ENCODE peak calls at places on chromosome 14, in four cellular contexts. V, P, S and W are unnamed samples.

GRCh38 chr14:96249016-96249415 is 7.0 kb upstream of the BDKRB1 start:
- DNase-seq in V (no peak), P (no peak), S (no peak), W (no peak)

GRCh38 chr14:35406811-35407630 is 2.5 kb upstream of the NFKBIA start:
- DNase-seq in V (peak; percentile 56), P (no peak), S (no peak), W (no peak)

GRCh38 chr14:64761441-64762043 is 57.3 kb downstream of the PLEKHG3 start:
- DNase-seq in V (no peak), P (peak; percentile 62), S (no peak), W (no peak)

GRCh38 chr14:76191297-76191696 is 39.6 kb downstream of the GPATCH2L start:
- DNase-seq in V (no peak), P (no peak), S (no peak), W (no peak)

GRCh38 chr14:72439707-72440106 is 454.2 kb downstream of the DPF3 start:
- DNase-seq in V (no peak), P (no peak), S (no peak), W (no peak)

GRCh38 chr14:36663404-36664321 is 2.0 kb downstream of the PAX9 start:
- DNase-seq in V (no peak), P (no peak), S (peak; percentile 62), W (no peak)

GRCh38 chr14:36521598-36522345 is 1.7 kb upstream of the NKX2-1 start:
- DNase-seq in V (no peak), P (no peak), S (peak; percentile 82), W (no peak)

GRCh38 chr14:73752297-73752992 is 38.3 kb upstream of the PNMA1 start:
- DNase-seq in V (no peak), P (peak; percentile 75), S (no peak), W (peak; percentile 95)

GRCh38 chr14:65531148-65531547 is 118.6 kb downstream of the FUT8 start:
- DNase-seq in V (no peak), P (no peak), S (no peak), W (no peak)

GRCh38 chr14:101459392-101459900 is 101.8 kb upstream of the DIO3 start:
- DNase-seq in V (no peak), P (no peak), S (no peak), W (no peak)

GRCh38 chr14:93395227-93395626 is 35.5 kb upstream of the UNC79 start:
- DNase-seq in V (no peak), P (no peak), S (no peak), W (no peak)

GRCh38 chr14:101474563-101475467 is 86.5 kb upstream of the DIO3 start:
- DNase-seq in V (no peak), P (peak; percentile 34), S (no peak), W (peak; percentile 34)

GRCh38 chr14:61360796-61361526 is 39.6 kb downstream of the PRKCH start:
- DNase-seq in V (no peak), P (no peak), S (no peak), W (no peak)

GRCh38 chr14:42779024-42779423 is 1172.3 kb downstream of the LRFN5 start:
- DNase-seq in V (no peak), P (no peak), S (no peak), W (no peak)

GRCh38 chr14:100386846-100387245 is 63.7 kb downstream of the SLC25A47 start:
- DNase-seq in V (no peak), P (no peak), S (no peak), W (no peak)

GRCh38 chr14:74126315-74126714 is 41.6 kb downstream of the LIN52 start:
- DNase-seq in V (no peak), P (no peak), S (no peak), W (no peak)

GRCh38 chr14:83294941-83295340 is 1761.3 kb upstream of the SEL1L start:
- DNase-seq in V (no peak), P (no peak), S (no peak), W (no peak)

GRCh38 chr14:104082807-104083206 is 2.7 kb upstream of the ASPG start:
- DNase-seq in V (no peak), P (peak; percentile 30), S (peak; percentile 39), W (peak; percentile 85)

GRCh38 chr14:100565650-100566049 is 21.6 kb downstream of the BEGAIN start:
- DNase-seq in V (no peak), P (no peak), S (no peak), W (no peak)

GRCh38 chr14:69539631-69540410 is 34.9 kb downstream of the CCDC177 start:
- DNase-seq in V (no peak), P (no peak), S (peak; percentile 31), W (peak; percentile 78)

GRCh38 chr14:100669468-100669867 is 57.2 kb upstream of the DLK1 start:
- DNase-seq in V (no peak), P (no peak), S (no peak), W (no peak)

GRCh38 chr14:102209224-102209966 is 69.7 kb downstream of the WDR20 start:
- DNase-seq in V (no peak), P (no peak), S (no peak), W (no peak)

GRCh38 chr14:72332054-72332453 is 399.8 kb downstream of the RGS6 start:
- DNase-seq in V (no peak), P (peak; percentile 88), S (no peak), W (no peak)

GRCh38 chr14:93901813-93902212 is 25.3 kb upstream of the FAM181A start:
- DNase-seq in V (no peak), P (no peak), S (no peak), W (no peak)

GRCh38 chr14:51447411-51447810 is 204.3 kb upstream of the FRMD6 start:
- DNase-seq in V (no peak), P (no peak), S (no peak), W (no peak)

GRCh38 chr14:75044322-75044721 is 6.9 kb downstream of the MLH3 start:
- DNase-seq in V (no peak), P (no peak), S (no peak), W (no peak)

GRCh38 chr14:92513966-92514843 is 624 bp downstream of the RIN3 start:
- DNase-seq in V (no peak), P (peak; percentile 41), S (peak; percentile 90), W (peak; percentile 92)

GRCh38 chr14:71891185-71891584 is 41.0 kb upstream of the RGS6 start:
- DNase-seq in V (no peak), P (no peak), S (no peak), W (no peak)

GRCh38 chr14:22849212-22849819 is 12.9 kb downstream of the MMP14 start:
- DNase-seq in V (no peak), P (peak; percentile 84), S (peak; percentile 89), W (no peak)

GRCh38 chr14:26833777-26834176 is 235.9 kb upstream of the NOVA1 start:
- DNase-seq in V (no peak), P (no peak), S (no peak), W (no peak)

GRCh38 chr14:102711946-102712345 is 65.3 kb upstream of the TRAF3 start:
- DNase-seq in V (no peak), P (no peak), S (no peak), W (no peak)

GRCh38 chr14:71348394-71348793 is 441.1 kb downstream of the PCNX1 start:
- DNase-seq in V (no peak), P (no peak), S (no peak), W (no peak)

GRCh38 chr14:53874704-53875103 is 81.9 kb downstream of the BMP4 start:
- DNase-seq in V (no peak), P (no peak), S (no peak), W (no peak)

GRCh38 chr14:92135269-92135668 is 13.5 kb downstream of the CPSF2 start:
- DNase-seq in V (peak; percentile 35), P (no peak), S (no peak), W (no peak)

DNA sequence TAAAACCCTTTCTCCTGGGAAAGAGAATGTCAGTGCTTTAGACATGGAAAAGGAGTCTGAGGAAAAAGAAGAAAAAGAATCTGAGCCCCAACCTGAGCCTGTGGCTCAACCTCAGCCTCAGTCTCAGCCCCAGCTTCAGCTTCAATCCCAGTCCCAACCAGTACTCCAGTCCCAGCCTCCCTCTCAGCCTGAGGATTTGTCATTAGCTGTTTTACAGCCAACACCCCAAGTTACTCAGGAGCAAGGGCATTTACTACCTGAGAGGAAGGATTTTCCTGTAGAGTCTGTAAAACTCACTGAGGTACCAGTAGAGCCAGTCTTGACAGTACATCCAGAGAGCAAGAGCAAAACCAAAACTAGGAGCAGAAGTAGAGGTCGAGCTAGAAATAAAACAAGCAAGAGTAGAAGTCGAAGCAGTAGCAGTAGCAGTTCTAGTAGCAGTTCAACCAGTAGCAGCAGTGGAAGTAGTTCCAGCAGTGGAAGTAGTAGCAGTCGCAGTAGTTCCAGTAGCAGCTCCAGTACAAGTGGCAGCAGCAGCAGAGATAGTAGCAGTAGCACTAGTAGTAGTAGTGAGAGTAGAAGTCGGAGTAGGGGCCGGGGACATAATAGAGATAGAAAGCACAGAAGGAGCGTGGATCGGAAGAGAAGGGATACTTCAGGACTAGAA is 6.1 kb downstream of the PNN start:
- DNase-seq in V (no peak), P (no peak), S (no peak), W (no peak)
- TF ChIP-seq POLR2A in V (no peak), P (no peak), S (no peak), W (no peak)

GRCh38 chr14:88025350-88025749 is 20.4 kb downstream of the GPR65 start:
- DNase-seq in V (no peak), P (no peak), S (no peak), W (no peak)
- TF ChIP-seq CTCF in V (no peak), P (no peak), S (no peak), W (no peak)

GRCh38 chr14:21307641-21308040 is 27.8 kb downstream of the RPGRIP1 start:
- DNase-seq in V (no peak), P (no peak), S (no peak), W (no peak)

GRCh38 chr14:21309238-21309636 is 29.4 kb downstream of the RPGRIP1 start:
- DNase-seq in V (no peak), P (no peak), S (no peak), W (no peak)

GRCh38 chr14:21309956-21310355 is 30.1 kb downstream of the RPGRIP1 start:
- DNase-seq in V (no peak), P (no peak), S (no peak), W (no peak)

GRCh38 chr14:21308132-21308478 is 28.2 kb downstream of the RPGRIP1 start:
- DNase-seq in V (no peak), P (no peak), S (no peak), W (no peak)

DNA sequence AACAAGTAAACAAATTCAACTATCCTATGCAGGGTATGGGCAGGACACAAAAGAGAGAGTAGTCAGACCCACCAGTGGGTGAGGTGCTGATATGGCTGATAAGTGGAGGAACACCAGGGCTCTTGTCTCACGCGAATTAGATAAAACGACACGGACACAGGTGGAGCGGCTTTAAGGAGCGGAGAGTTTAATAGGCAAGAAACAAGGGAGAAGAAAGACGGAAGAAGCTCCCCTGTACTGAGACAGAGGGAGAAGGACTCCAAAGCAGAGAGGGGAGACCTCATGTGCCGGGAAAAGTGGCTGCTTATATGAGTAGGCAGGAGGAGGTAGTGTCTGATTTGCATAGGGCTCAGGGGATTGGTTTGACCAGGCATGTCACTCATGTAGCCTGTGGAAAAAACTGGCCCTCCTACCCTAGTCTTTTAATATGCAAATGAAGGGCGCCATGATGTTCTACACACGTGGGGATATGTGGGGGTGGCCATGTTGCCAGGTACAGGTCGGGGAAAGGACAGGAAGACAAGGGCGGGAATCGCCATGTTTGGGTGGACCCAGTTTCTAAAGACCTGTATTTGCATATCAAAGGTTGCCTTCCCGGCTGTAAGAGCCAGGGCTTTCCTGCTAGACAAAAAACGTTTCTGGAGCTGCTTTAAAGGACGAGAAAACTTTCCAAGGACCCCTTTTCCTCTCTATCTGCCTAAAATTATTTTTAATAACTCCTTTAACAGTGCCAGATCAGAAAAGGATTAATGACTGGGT is 28.8 kb downstream of the RPGRIP1 start:
- DNase-seq in V (peak; percentile 55), P (no peak), S (no peak), W (peak; percentile 93)
- TF ChIP-seq POLR2A in V (no peak), P (no peak), S (no peak), W (peak; percentile 89)

GRCh38 chr14:105168496-105168978 is at the start of gene JAG2:
- DNase-seq in V (no peak), P (no peak), S (peak; percentile 91), W (no peak)
- TF ChIP-seq CTCF in V (no peak), P (no peak), S (no peak), W (no peak)